ENCODE peak calls at places on chromosomes 2 and 18, in six cellular contexts. Z is heart left ventricle; I is neural progenitor cell; E is stomach; M is cardiac muscle cell; Q is naive thymus-derived CD4-positive, alpha-beta T cell. O is an unnamed sample. For H3K4me1, the result is how much of the 10 kb centered on the place peaks cover.

GRCh38 chr18:32048507-32049091 is 30.0 kb downstream of the RNF125 start:
- DNase-seq in E (no peak), I (no peak), Z (peak), Q (no peak), M (peak), O (no peak)

GRCh38 chr2:12050381-12050780 is 303.9 kb downstream of the LPIN1 start:
- DNase-seq in E (no peak), I (no peak), Z (no peak), M (peak), Q (no peak), O (no peak)

GRCh38 chr2:84953535-84953934 is 17.4 kb upstream of the KCMF1 start:
- DNase-seq in E (no peak), M (no peak), I (no peak), Z (no peak), Q (no peak), O (no peak)

GRCh38 chr2:74414913-74415761 is 6.3 kb downstream of the C2orf81 start:
- DNase-seq in Z (peak), I (no peak), M (peak), Q (no peak), E (peak), O (peak)

GRCh38 chr2:121101093-121101715 is 183.8 kb downstream of the TFCP2L1 start:
- DNase-seq in Q (no peak), M (no peak), Z (no peak), I (no peak), E (no peak), O (peak)

GRCh38 chr2:30410217-30410616 is 36.8 kb upstream of the LCLAT1 start:
- DNase-seq in Z (no peak), E (no peak), Q (no peak), I (no peak), M (no peak), O (no peak)

GRCh38 chr18:32469190-32469611 is 1.5 kb downstream of the GAREM1 start:
- DNase-seq in Q (no peak), E (peak), M (peak), Z (peak), I (peak), O (no peak)

GRCh38 chr2:26399781-26400376 is 1.8 kb upstream of the DRC1 start:
- DNase-seq in M (no peak), I (no peak), Q (no peak), Z (no peak), E (no peak), O (no peak)

GRCh38 chr2:205585451-205586045 is 96.8 kb upstream of the NRP2 start:
- DNase-seq in Z (no peak), E (no peak), M (no peak), Q (no peak), I (peak), O (no peak)

GRCh38 chr2:72027426-72028161 is 120.1 kb downstream of the CYP26B1 start:
- DNase-seq in Z (no peak), Q (no peak), I (no peak), E (peak), M (peak), O (peak)

GRCh38 chr2:117956036-117956791 is 57.7 kb downstream of the CCDC93 start:
- DNase-seq in M (no peak), E (no peak), Z (no peak), Q (no peak), I (no peak), O (no peak)

GRCh38 chr18:22912835-22913234 is 20.3 kb upstream of the RBBP8 start:
- DNase-seq in Q (no peak), M (peak), Z (no peak), E (no peak), I (no peak), O (no peak)

GRCh38 chr2:53852540-53852939 is 7.2 kb downstream of the GPR75 start:
- DNase-seq in M (no peak), E (no peak), Z (no peak), I (no peak), Q (no peak), O (no peak)

GRCh38 chr2:109268916-109269315 is 139.9 kb downstream of the SH3RF3 start:
- DNase-seq in E (no peak), Q (no peak), Z (no peak), I (no peak), M (no peak), O (no peak)

GRCh38 chr18:78904179-78904531 is 75.5 kb upstream of the SALL3 start:
- DNase-seq in E (no peak), Q (no peak), M (no peak), Z (no peak), I (no peak), O (no peak)

GRCh38 chr2:150063950-150064549 is 423.4 kb downstream of the RND3 start:
- DNase-seq in Z (no peak), E (no peak), Q (no peak), I (peak), M (no peak), O (no peak)

GRCh38 chr2:195818521-195818920 is 161.5 kb downstream of the SLC39A10 start:
- DNase-seq in Q (no peak), I (no peak), Z (no peak), M (no peak), E (no peak), O (no peak)

GRCh38 chr18:48077291-48077690 is 146.8 kb upstream of the SMAD2 start:
- DNase-seq in M (no peak), Z (no peak), Q (no peak), I (no peak), E (no peak), O (no peak)

GRCh38 chr18:49682301-49683190 is 120.7 kb downstream of the LIPG start:
- DNase-seq in E (no peak), Q (no peak), M (peak), Z (no peak), I (no peak), O (no peak)

GRCh38 chr2:106344302-106344701 is 123.9 kb downstream of the RGPD3 start:
- DNase-seq in I (no peak), E (no peak), Z (no peak), Q (no peak), M (no peak), O (no peak)

GRCh38 chr2:113124984-113125855 is 2.2 kb upstream of the IL1RN start:
- DNase-seq in I (no peak), Q (no peak), E (no peak), M (no peak), Z (no peak), O (no peak)

GRCh38 chr2:114543106-114543806 is 100.8 kb downstream of the DPP10 start:
- DNase-seq in Q (no peak), Z (peak), I (peak), E (no peak), M (peak), O (no peak)

GRCh38 chr18:74793746-74794145 is 196.1 kb downstream of the ZNF407 start:
- DNase-seq in M (no peak), I (no peak), E (no peak), Q (no peak), Z (no peak), O (no peak)
- H3K4me1 ChIP-seq in M (under half), I (under half), E (under half), Q (under half), Z (under half), O (under half)

GRCh38 chr2:230410263-230410662 is 5.7 kb upstream of the SP100 start:
- DNase-seq in E (no peak), M (no peak), Q (no peak), I (no peak), Z (no peak), O (no peak)

GRCh38 chr2:230411484-230412368 is 4.3 kb upstream of the SP100 start:
- DNase-seq in M (peak), I (peak), Q (peak), Z (peak), E (peak), O (peak)

GRCh38 chr2:230405824-230406223 is 10.2 kb upstream of the SP100 start:
- DNase-seq in Z (no peak), I (no peak), M (no peak), E (no peak), Q (no peak), O (no peak)

GRCh38 chr2:230410861-230411464 is 5.0 kb upstream of the SP100 start:
- DNase-seq in Q (peak), Z (no peak), I (no peak), M (no peak), E (no peak), O (peak)

GRCh38 chr2:230408244-230408842 is 7.7 kb upstream of the SP100 start:
- DNase-seq in I (no peak), Z (peak), M (peak), E (no peak), Q (no peak), O (no peak)
- H3K27ac ChIP-seq in I (no peak), Z (no peak), M (no peak), E (peak), Q (peak), O (peak)

GRCh38 chr2:96150791-96151594 is 5.8 kb upstream of the DUSP2 start:
- DNase-seq in Q (no peak), Z (no peak), E (no peak), M (no peak), I (no peak), O (peak)
- H3K4me1 ChIP-seq in Q (half or more), Z (under half), E (under half), M (under half), I (under half), O (under half)

GRCh38 chr2:219684721-219685689 is 57.6 kb downstream of the SLC4A3 start:
- DNase-seq in Q (peak), Z (peak), M (peak), I (peak), E (peak), O (peak)

GRCh38 chr2:219687266-219687665 is 59.8 kb downstream of the SLC4A3 start:
- DNase-seq in Q (no peak), M (peak), E (no peak), Z (no peak), I (no peak), O (no peak)

GRCh38 chr2:219688560-219689445 is 61.4 kb downstream of the SLC4A3 start:
- DNase-seq in Z (peak), E (no peak), Q (no peak), M (peak), I (no peak), O (no peak)

GRCh38 chr2:219689676-219690628 is 62.5 kb downstream of the SLC4A3 start:
- DNase-seq in E (peak), Z (no peak), M (peak), Q (peak), I (peak), O (no peak)

DNA sequence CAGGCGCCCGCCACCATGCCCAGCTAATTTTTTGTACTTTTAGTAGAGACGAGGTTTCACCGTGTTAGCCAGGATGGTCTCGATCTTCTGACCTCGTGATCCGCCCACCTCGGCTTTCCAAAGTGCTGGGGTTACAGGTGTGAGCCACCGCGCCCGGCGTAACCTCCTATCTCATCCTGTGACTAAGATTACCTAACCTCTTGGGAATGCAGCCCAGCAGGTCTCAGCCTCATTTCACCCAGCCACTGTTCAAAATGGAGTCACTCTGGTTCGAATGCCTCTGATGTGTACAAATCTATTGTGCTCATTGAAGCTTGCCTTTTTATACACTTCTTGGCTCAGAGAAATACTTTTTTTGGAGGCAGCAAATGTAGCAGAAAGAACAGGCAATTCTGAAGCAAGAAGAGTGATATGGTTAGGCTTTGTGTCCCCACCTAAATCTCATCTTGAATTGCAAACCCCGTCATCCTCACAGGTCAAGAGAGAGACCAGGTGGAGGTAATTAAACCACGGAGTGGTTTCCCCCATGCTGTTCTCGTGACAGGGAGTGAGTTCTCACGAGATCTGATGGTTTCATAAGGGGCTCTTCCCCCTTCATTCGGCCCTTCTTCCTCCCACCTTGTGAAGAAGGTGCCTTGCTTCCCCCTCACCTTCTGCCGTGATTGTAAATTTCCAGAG is 60.6 kb downstream of the SLC4A3 start:
- DNase-seq in Q (no peak), Z (no peak), M (no peak), E (no peak), I (no peak), O (no peak)
- H3K27ac ChIP-seq in Q (no peak), Z (peak), M (no peak), E (no peak), I (no peak), O (no peak)

DNA sequence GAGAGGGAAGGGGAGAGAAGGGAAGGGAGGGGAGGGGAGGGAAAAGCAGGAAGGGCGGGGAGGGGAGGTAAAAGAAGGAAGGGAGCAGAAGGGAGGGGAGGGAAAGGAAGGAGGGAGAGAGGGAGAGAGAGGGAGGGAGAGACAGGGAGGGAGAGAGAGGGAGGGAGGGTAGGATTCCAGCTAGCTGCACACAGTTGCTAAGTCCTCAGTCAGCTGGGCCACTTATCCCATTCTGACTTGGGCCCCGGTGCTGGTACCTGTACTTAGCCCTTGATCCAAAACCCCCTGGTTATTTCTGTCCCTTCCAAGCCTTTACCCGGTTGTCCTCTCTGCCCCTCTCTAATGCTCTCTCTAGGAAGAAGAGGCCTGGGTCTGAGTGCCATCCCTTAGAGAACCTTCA is 211.4 kb downstream of the TTC32 start:
- DNase-seq in Q (no peak), Z (no peak), M (no peak), I (no peak), E (no peak), O (no peak)
- H3K4me1 ChIP-seq in Q (under half), Z (under half), M (under half), I (under half), E (under half), O (under half)

O was measured in spleen.